ENCODE peak calls at places on chromosomes 3 and 15, in ten cellular contexts. One of them, this sample, is unnamed.
A peak's percentile ranks its signal among the peaks of the same experiment; 100 is the strongest.

GRCh38 chr3:142888484-142889262 is at the start of gene PCOLCE2:
- DNase-seq in kidney epithelial cell: no peak
- DNase-seq in left ventricle myocardium inferior: peak; percentile 54
- DNase-seq in spleen: peak; percentile 83
- DNase-seq in tibial nerve: no peak
- DNase-seq in bronchial epithelial cell: no peak
- DNase-seq in ovary: peak; percentile 19
- DNase-seq in kidney: peak; percentile 76
- DNase-seq in tibial artery: peak; percentile 49
- DNase-seq in A549: peak; percentile 57
- DNase-seq in this sample: peak; percentile 11

GRCh38 chr3:150135321-150135721 is 164.6 kb upstream of the PFN2 start:
- DNase-seq in kidney epithelial cell: no peak
- DNase-seq in left ventricle myocardium inferior: no peak
- DNase-seq in spleen: no peak
- DNase-seq in tibial nerve: no peak
- DNase-seq in bronchial epithelial cell: no peak
- DNase-seq in ovary: no peak
- DNase-seq in kidney: no peak
- DNase-seq in tibial artery: no peak
- DNase-seq in A549: no peak
- DNase-seq in this sample: peak; percentile 64

GRCh38 chr15:36577082-36577481 is 2.3 kb upstream of the CDIN1 start:
- DNase-seq in kidney epithelial cell: no peak
- DNase-seq in left ventricle myocardium inferior: no peak
- DNase-seq in spleen: no peak
- DNase-seq in tibial nerve: no peak
- DNase-seq in bronchial epithelial cell: no peak
- DNase-seq in ovary: no peak
- DNase-seq in kidney: no peak
- DNase-seq in tibial artery: no peak
- DNase-seq in A549: no peak
- DNase-seq in this sample: peak; percentile 71

GRCh38 chr3:169387751-169388696 is 275.5 kb downstream of the MECOM start:
- DNase-seq in kidney epithelial cell: no peak
- DNase-seq in left ventricle myocardium inferior: peak; percentile 55
- DNase-seq in spleen: peak; percentile 66
- DNase-seq in tibial nerve: peak; percentile 70
- DNase-seq in bronchial epithelial cell: no peak
- DNase-seq in ovary: peak; percentile 11
- DNase-seq in kidney: peak; percentile 77
- DNase-seq in tibial artery: peak; percentile 64
- DNase-seq in A549: peak; percentile 1
- DNase-seq in this sample: no peak

GRCh38 chr3:184631339-184631965 is 69.9 kb downstream of the EPHB3 start:
- DNase-seq in kidney epithelial cell: no peak
- DNase-seq in left ventricle myocardium inferior: no peak
- DNase-seq in spleen: peak; percentile 51
- DNase-seq in tibial nerve: no peak
- DNase-seq in bronchial epithelial cell: no peak
- DNase-seq in ovary: no peak
- DNase-seq in kidney: no peak
- DNase-seq in tibial artery: no peak
- DNase-seq in A549: no peak
- DNase-seq in this sample: no peak

GRCh38 chr3:122668930-122669730 is 11.5 kb upstream of the PARP14 start:
- DNase-seq in kidney epithelial cell: peak; percentile 62
- DNase-seq in left ventricle myocardium inferior: no peak
- DNase-seq in spleen: no peak
- DNase-seq in tibial nerve: no peak
- DNase-seq in bronchial epithelial cell: peak; percentile 44
- DNase-seq in ovary: no peak
- DNase-seq in kidney: no peak
- DNase-seq in tibial artery: no peak
- DNase-seq in A549: peak; percentile 22
- DNase-seq in this sample: peak; percentile 71

GRCh38 chr3:130488769-130489450 is 28.1 kb upstream of the COL6A6 start:
- DNase-seq in kidney epithelial cell: no peak
- DNase-seq in left ventricle myocardium inferior: no peak
- DNase-seq in spleen: no peak
- DNase-seq in tibial nerve: no peak
- DNase-seq in bronchial epithelial cell: no peak
- DNase-seq in ovary: no peak
- DNase-seq in kidney: no peak
- DNase-seq in tibial artery: no peak
- DNase-seq in A549: no peak
- DNase-seq in this sample: no peak

GRCh38 chr3:31196881-31197364 is 302.5 kb upstream of the GADL1 start:
- DNase-seq in kidney epithelial cell: no peak
- DNase-seq in left ventricle myocardium inferior: peak; percentile 18
- DNase-seq in spleen: no peak
- DNase-seq in tibial nerve: peak; percentile 37
- DNase-seq in bronchial epithelial cell: peak; percentile 87
- DNase-seq in ovary: peak; percentile 60
- DNase-seq in kidney: no peak
- DNase-seq in tibial artery: peak; percentile 59
- DNase-seq in A549: no peak
- DNase-seq in this sample: peak; percentile 48

GRCh38 chr3:141083831-141084624 is 32.9 kb downstream of the SPSB4 start:
- DNase-seq in kidney epithelial cell: no peak
- DNase-seq in left ventricle myocardium inferior: peak; percentile 51
- DNase-seq in spleen: peak; percentile 58
- DNase-seq in tibial nerve: no peak
- DNase-seq in bronchial epithelial cell: no peak
- DNase-seq in ovary: no peak
- DNase-seq in kidney: peak; percentile 12
- DNase-seq in tibial artery: no peak
- DNase-seq in A549: no peak
- DNase-seq in this sample: no peak

GRCh38 chr3:52090131-52090548 is 33.8 kb upstream of the DUSP7 start:
- DNase-seq in kidney epithelial cell: peak; percentile 91
- DNase-seq in left ventricle myocardium inferior: no peak
- DNase-seq in spleen: peak; percentile 54
- DNase-seq in tibial nerve: no peak
- DNase-seq in bronchial epithelial cell: peak; percentile 70
- DNase-seq in ovary: peak; percentile 17
- DNase-seq in kidney: peak; percentile 84
- DNase-seq in tibial artery: peak; percentile 73
- DNase-seq in A549: no peak
- DNase-seq in this sample: peak; percentile 92

GRCh38 chr3:11273945-11274344 is 1.7 kb downstream of the ATG7 start:
- DNase-seq in kidney epithelial cell: no peak
- DNase-seq in left ventricle myocardium inferior: no peak
- DNase-seq in spleen: no peak
- DNase-seq in tibial nerve: no peak
- DNase-seq in bronchial epithelial cell: no peak
- DNase-seq in ovary: no peak
- DNase-seq in kidney: no peak
- DNase-seq in tibial artery: peak; percentile 30
- DNase-seq in A549: no peak
- DNase-seq in this sample: peak; percentile 58

GRCh38 chr3:2822611-2823010 is 287.6 kb downstream of the IL5RA start:
- DNase-seq in kidney epithelial cell: no peak
- DNase-seq in left ventricle myocardium inferior: no peak
- DNase-seq in spleen: no peak
- DNase-seq in tibial nerve: no peak
- DNase-seq in bronchial epithelial cell: no peak
- DNase-seq in ovary: no peak
- DNase-seq in kidney: no peak
- DNase-seq in tibial artery: no peak
- DNase-seq in A549: no peak
- DNase-seq in this sample: no peak

GRCh38 chr15:46892621-46893160 is 824.6 kb upstream of the SEMA6D start:
- DNase-seq in kidney epithelial cell: no peak
- DNase-seq in left ventricle myocardium inferior: no peak
- DNase-seq in spleen: no peak
- DNase-seq in tibial nerve: no peak
- DNase-seq in bronchial epithelial cell: peak; percentile 80
- DNase-seq in ovary: no peak
- DNase-seq in kidney: no peak
- DNase-seq in tibial artery: no peak
- DNase-seq in A549: no peak
- DNase-seq in this sample: peak; percentile 3

GRCh38 chr3:141449424-141449823 is 37.4 kb upstream of the RASA2 start:
- DNase-seq in kidney epithelial cell: no peak
- DNase-seq in left ventricle myocardium inferior: no peak
- DNase-seq in spleen: no peak
- DNase-seq in tibial nerve: no peak
- DNase-seq in bronchial epithelial cell: no peak
- DNase-seq in ovary: no peak
- DNase-seq in kidney: no peak
- DNase-seq in tibial artery: no peak
- DNase-seq in A549: no peak
- DNase-seq in this sample: no peak

GRCh38 chr15:43920815-43921214 is 94.0 kb downstream of the WDR76 start:
- DNase-seq in kidney epithelial cell: no peak
- DNase-seq in left ventricle myocardium inferior: no peak
- DNase-seq in spleen: peak; percentile 17
- DNase-seq in tibial nerve: no peak
- DNase-seq in bronchial epithelial cell: no peak
- DNase-seq in ovary: no peak
- DNase-seq in kidney: no peak
- DNase-seq in tibial artery: no peak
- DNase-seq in A549: no peak
- DNase-seq in this sample: peak; percentile 31

GRCh38 chr3:197216169-197216860 is 82.1 kb downstream of the DLG1 start:
- DNase-seq in kidney epithelial cell: no peak
- DNase-seq in left ventricle myocardium inferior: no peak
- DNase-seq in spleen: no peak
- DNase-seq in tibial nerve: no peak
- DNase-seq in bronchial epithelial cell: peak; percentile 42
- DNase-seq in ovary: no peak
- DNase-seq in kidney: no peak
- DNase-seq in tibial artery: no peak
- DNase-seq in A549: peak; percentile 17
- DNase-seq in this sample: peak; percentile 67

GRCh38 chr15:65110676-65111292 is 4.2 kb downstream of the UBAP1L start:
- DNase-seq in kidney epithelial cell: no peak
- DNase-seq in left ventricle myocardium inferior: no peak
- DNase-seq in spleen: no peak
- DNase-seq in tibial nerve: no peak
- DNase-seq in bronchial epithelial cell: peak; percentile 46
- DNase-seq in ovary: no peak
- DNase-seq in kidney: no peak
- DNase-seq in tibial artery: no peak
- DNase-seq in A549: no peak
- DNase-seq in this sample: peak; percentile 87

GRCh38 chr15:43792761-43793493 is 807 bp downstream of the SERF2 start:
- DNase-seq in kidney epithelial cell: no peak
- DNase-seq in left ventricle myocardium inferior: no peak
- DNase-seq in spleen: peak; percentile 79
- DNase-seq in tibial nerve: no peak
- DNase-seq in bronchial epithelial cell: peak; percentile 38
- DNase-seq in ovary: no peak
- DNase-seq in kidney: no peak
- DNase-seq in tibial artery: no peak
- DNase-seq in A549: no peak
- DNase-seq in this sample: peak; percentile 33

GRCh38 chr3:61613666-61614065 is 52.3 kb downstream of the PTPRG start:
- DNase-seq in kidney epithelial cell: no peak
- DNase-seq in left ventricle myocardium inferior: no peak
- DNase-seq in spleen: no peak
- DNase-seq in tibial nerve: no peak
- DNase-seq in bronchial epithelial cell: no peak
- DNase-seq in ovary: no peak
- DNase-seq in kidney: no peak
- DNase-seq in tibial artery: no peak
- DNase-seq in A549: no peak
- DNase-seq in this sample: peak; percentile 30

GRCh38 chr3:137460944-137461343 is 303.2 kb upstream of the SOX14 start:
- DNase-seq in kidney epithelial cell: no peak
- DNase-seq in left ventricle myocardium inferior: no peak
- DNase-seq in spleen: no peak
- DNase-seq in tibial nerve: no peak
- DNase-seq in bronchial epithelial cell: peak; percentile 8
- DNase-seq in ovary: no peak
- DNase-seq in kidney: no peak
- DNase-seq in tibial artery: no peak
- DNase-seq in A549: no peak
- DNase-seq in this sample: no peak
- H3K4me3 ChIP-seq in kidney epithelial cell: no peak overlapping the region
- H3K4me3 ChIP-seq in left ventricle myocardium inferior: no peak overlapping the region
- H3K4me3 ChIP-seq in spleen: no peak overlapping the region
- H3K4me3 ChIP-seq in tibial nerve: no peak overlapping the region
- H3K4me3 ChIP-seq in bronchial epithelial cell: no peak overlapping the region
- H3K4me3 ChIP-seq in ovary: no peak overlapping the region
- H3K4me3 ChIP-seq in kidney: no peak overlapping the region
- H3K4me3 ChIP-seq in tibial artery: no peak overlapping the region
- H3K4me3 ChIP-seq in A549: no peak overlapping the region
- H3K4me3 ChIP-seq in this sample: no peak overlapping the region

GRCh38 chr3:58471025-58471887 is 20.6 kb upstream of the KCTD6 start:
- DNase-seq in kidney epithelial cell: peak; percentile 92
- DNase-seq in left ventricle myocardium inferior: no peak
- DNase-seq in spleen: no peak
- DNase-seq in tibial nerve: no peak
- DNase-seq in bronchial epithelial cell: peak; percentile 98
- DNase-seq in ovary: no peak
- DNase-seq in kidney: no peak
- DNase-seq in tibial artery: no peak
- DNase-seq in A549: peak; percentile 96
- DNase-seq in this sample: peak; percentile 96
- H3K4me3 ChIP-seq in kidney epithelial cell: no peak overlapping the region
- H3K4me3 ChIP-seq in left ventricle myocardium inferior: no peak overlapping the region
- H3K4me3 ChIP-seq in spleen: no peak overlapping the region
- H3K4me3 ChIP-seq in tibial nerve: no peak overlapping the region
- H3K4me3 ChIP-seq in bronchial epithelial cell: no peak overlapping the region
- H3K4me3 ChIP-seq in ovary: no peak overlapping the region
- H3K4me3 ChIP-seq in kidney: no peak overlapping the region
- H3K4me3 ChIP-seq in tibial artery: no peak overlapping the region
- H3K4me3 ChIP-seq in A549: no peak overlapping the region
- H3K4me3 ChIP-seq in this sample: no peak overlapping the region

DNA sequence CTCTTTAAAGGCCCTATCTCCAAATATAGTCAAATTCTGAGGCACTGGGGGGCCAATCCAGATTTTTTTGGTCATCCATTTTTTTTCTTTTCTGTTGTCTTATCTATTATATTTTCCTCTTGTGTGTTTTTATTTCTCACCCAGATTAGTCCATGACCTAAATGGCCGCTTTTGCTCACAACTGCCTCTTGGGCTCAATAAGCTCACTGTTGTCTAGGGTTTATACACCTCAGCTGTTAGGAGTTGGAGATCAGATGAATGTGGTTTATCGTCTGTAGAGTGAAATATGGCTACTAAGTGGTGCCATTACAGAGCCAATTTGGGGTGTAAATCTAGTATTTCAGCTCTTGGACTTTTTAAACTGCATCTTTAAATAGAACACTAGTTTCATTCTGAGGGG is 173.3 kb downstream of the GHSR start:
- DNase-seq in kidney epithelial cell: no peak
- DNase-seq in left ventricle myocardium inferior: no peak
- DNase-seq in spleen: no peak
- DNase-seq in tibial nerve: no peak
- DNase-seq in bronchial epithelial cell: no peak
- DNase-seq in ovary: no peak
- DNase-seq in kidney: no peak
- DNase-seq in tibial artery: no peak
- DNase-seq in A549: no peak
- DNase-seq in this sample: no peak
- H3K4me3 ChIP-seq in kidney epithelial cell: no peak overlapping the region
- H3K4me3 ChIP-seq in left ventricle myocardium inferior: no peak overlapping the region
- H3K4me3 ChIP-seq in spleen: no peak overlapping the region
- H3K4me3 ChIP-seq in tibial nerve: no peak overlapping the region
- H3K4me3 ChIP-seq in bronchial epithelial cell: no peak overlapping the region
- H3K4me3 ChIP-seq in ovary: no peak overlapping the region
- H3K4me3 ChIP-seq in kidney: no peak overlapping the region
- H3K4me3 ChIP-seq in tibial artery: no peak overlapping the region
- H3K4me3 ChIP-seq in A549: no peak overlapping the region
- H3K4me3 ChIP-seq in this sample: no peak overlapping the region

GRCh38 chr3:69881756-69882428 is 117.6 kb upstream of the SAMMSON start:
- DNase-seq in kidney epithelial cell: no peak
- DNase-seq in left ventricle myocardium inferior: no peak
- DNase-seq in spleen: no peak
- DNase-seq in tibial nerve: no peak
- DNase-seq in bronchial epithelial cell: no peak
- DNase-seq in ovary: no peak
- DNase-seq in kidney: no peak
- DNase-seq in tibial artery: no peak
- DNase-seq in A549: no peak
- DNase-seq in this sample: peak; percentile 8
- H3K4me3 ChIP-seq in kidney epithelial cell: no peak overlapping the region
- H3K4me3 ChIP-seq in left ventricle myocardium inferior: no peak overlapping the region
- H3K4me3 ChIP-seq in spleen: no peak overlapping the region
- H3K4me3 ChIP-seq in tibial nerve: no peak overlapping the region
- H3K4me3 ChIP-seq in bronchial epithelial cell: no peak overlapping the region
- H3K4me3 ChIP-seq in ovary: no peak overlapping the region
- H3K4me3 ChIP-seq in kidney: no peak overlapping the region
- H3K4me3 ChIP-seq in tibial artery: no peak overlapping the region
- H3K4me3 ChIP-seq in A549: peak overlapping the region; percentile 25
- H3K4me3 ChIP-seq in this sample: no peak overlapping the region

This sample was measured in fibroblast of villous mesenchyme.